ENCODE peak calls at places on chromosomes 6 and 20, in ten cellular contexts. G, Q, H, Y, V, K, R, W, Z and X are unnamed samples.

GRCh38 chr20:11366660-11367059 is 551.0 kb upstream of the BTBD3 start:
- DNase-seq in R (no peak), W (no peak), H (no peak), V (no peak), G (no peak), Y (no peak), Z (no peak), K (peak), Q (peak), X (peak)

GRCh38 chr6:21831531-21832291 is 238.2 kb downstream of the SOX4 start:
- DNase-seq in K (peak), R (no peak), Z (peak), H (no peak), V (no peak), Q (peak), W (no peak), Y (no peak), G (no peak), X (peak)

GRCh38 chr6:8415305-8415704 is 20.0 kb downstream of the SLC35B3 start:
- DNase-seq in R (no peak), Z (no peak), W (no peak), G (no peak), K (no peak), V (no peak), H (no peak), Y (no peak), Q (no peak), X (no peak)

GRCh38 chr6:68343901-68344300 is 291.2 kb upstream of the ADGRB3 start:
- DNase-seq in K (peak), W (no peak), R (peak), Q (peak), H (no peak), Y (no peak), G (no peak), Z (peak), V (no peak), X (no peak)

GRCh38 chr20:21096321-21097043 is 9.7 kb downstream of the LINC00237 start:
- DNase-seq in H (no peak), Y (no peak), Z (peak), K (no peak), W (no peak), V (no peak), R (no peak), Q (peak), G (no peak), X (peak)

GRCh38 chr6:157172088-157172768 is 151.1 kb downstream of the TMEM242 start:
- DNase-seq in Y (no peak), H (no peak), Q (no peak), W (no peak), K (no peak), R (no peak), Z (peak), G (no peak), V (no peak), X (no peak)

GRCh38 chr20:22339091-22339881 is 245.1 kb downstream of the FOXA2 start:
- DNase-seq in Q (peak), K (peak), R (peak), V (no peak), G (no peak), Z (peak), Y (no peak), W (peak), H (no peak), X (peak)

GRCh38 chr20:23156170-23156841 is 70.2 kb upstream of the CD93 start:
- DNase-seq in Y (no peak), V (peak), K (peak), R (peak), G (peak), W (no peak), H (no peak), Q (peak), Z (peak), X (peak)

GRCh38 chr6:99030915-99031314 is 83.2 kb upstream of the FBXL4 start:
- DNase-seq in R (no peak), V (no peak), W (no peak), Q (no peak), H (no peak), Z (no peak), K (no peak), Y (no peak), G (no peak), X (no peak)

GRCh38 chr20:46415773-46416172 is 9.4 kb upstream of the ELMO2 start:
- DNase-seq in W (no peak), H (no peak), Q (no peak), R (no peak), G (no peak), Y (no peak), K (no peak), V (no peak), Z (no peak), X (no peak)

GRCh38 chr6:87661016-87661415 is 41.0 kb downstream of the AKIRIN2 start:
- DNase-seq in V (no peak), H (no peak), G (no peak), K (peak), Y (no peak), W (no peak), R (no peak), Z (peak), Q (peak), X (peak)

GRCh38 chr6:28161410-28162079 is 19.9 kb downstream of the ZKSCAN8 start:
- DNase-seq in W (peak), V (peak), H (peak), Y (peak), Z (peak), R (peak), Q (peak), K (peak), G (peak), X (peak)

GRCh38 chr20:43786885-43787284 is 60.1 kb upstream of the GTSF1L start:
- DNase-seq in V (no peak), Y (no peak), Q (no peak), H (no peak), R (no peak), Z (no peak), G (no peak), K (no peak), W (no peak), X (no peak)

GRCh38 chr6:141349710-141350109 is 783.0 kb upstream of the GJE1 start:
- DNase-seq in V (no peak), K (no peak), G (no peak), Y (no peak), R (no peak), Q (no peak), W (no peak), H (no peak), Z (no peak), X (no peak)

GRCh38 chr6:683742-684440 is 9.0 kb downstream of the EXOC2 start:
- DNase-seq in Y (no peak), K (peak), Z (peak), R (no peak), H (no peak), V (no peak), G (peak), W (no peak), Q (peak), X (peak)

GRCh38 chr6:113488812-113489685 is 368.1 kb upstream of the MARCKS start:
- DNase-seq in Z (peak), H (no peak), V (no peak), W (no peak), Y (no peak), R (no peak), Q (peak), K (no peak), G (no peak), X (peak)

GRCh38 chr20:768426-768978 is at the start of gene SLC52A3:
- DNase-seq in R (peak), V (peak), H (no peak), W (peak), K (no peak), Z (no peak), Q (no peak), Y (peak), G (peak), X (no peak)

GRCh38 chr20:48682529-48683385 is 145.0 kb downstream of the PREX1 start:
- DNase-seq in R (no peak), W (peak), K (peak), G (peak), Q (peak), Z (peak), V (peak), H (peak), Y (peak), X (peak)

GRCh38 chr6:46606318-46606717 is 46.3 kb downstream of the CYP39A1 start:
- DNase-seq in G (no peak), V (no peak), K (no peak), W (no peak), H (no peak), Z (no peak), Q (peak), R (no peak), Y (no peak), X (no peak)

GRCh38 chr6:73032586-73032985 is 192.7 kb downstream of the KHDC1L start:
- DNase-seq in K (peak), G (no peak), Y (no peak), Z (peak), Q (no peak), W (no peak), V (no peak), R (peak), H (no peak), X (peak)

GRCh38 chr6:11258260-11259237 is 26.1 kb upstream of the NEDD9 start:
- DNase-seq in Z (no peak), W (no peak), Y (no peak), H (no peak), K (peak), Q (peak), R (no peak), G (peak), V (no peak), X (peak)

GRCh38 chr6:11264100-11264499 is 31.6 kb upstream of the NEDD9 start:
- DNase-seq in K (no peak), R (no peak), H (no peak), V (no peak), Z (no peak), W (no peak), Y (no peak), G (no peak), Q (no peak), X (no peak)

GRCh38 chr6:11263185-11263817 is 30.8 kb upstream of the NEDD9 start:
- DNase-seq in R (peak), Y (peak), K (peak), H (peak), V (peak), W (peak), G (peak), Z (peak), Q (peak), X (peak)

GRCh38 chr6:11260249-11261038 is 28.0 kb upstream of the NEDD9 start:
- DNase-seq in K (no peak), Q (no peak), Y (no peak), Z (no peak), R (no peak), W (no peak), G (no peak), V (no peak), H (no peak), X (no peak)

GRCh38 chr6:11262231-11262630 is 29.8 kb upstream of the NEDD9 start:
- DNase-seq in H (no peak), Q (no peak), V (no peak), Z (peak), Y (peak), K (no peak), W (no peak), G (no peak), R (no peak), X (peak)
- TF ChIP-seq CTCF in H (no peak), Q (no peak), V (no peak), Z (no peak), Y (no peak), K (no peak), W (no peak), G (no peak), R (no peak), X (no peak)

GRCh38 chr6:44704240-44705150 is 317.0 kb downstream of the CDC5L start:
- DNase-seq in G (no peak), Q (no peak), Y (no peak), V (no peak), H (no peak), R (no peak), Z (no peak), K (no peak), W (no peak), X (no peak)
- H3K4me3 ChIP-seq in G (no peak), Q (no peak), Y (no peak), V (no peak), H (no peak), R (no peak), Z (no peak), K (no peak), W (no peak), X (no peak)

DNA sequence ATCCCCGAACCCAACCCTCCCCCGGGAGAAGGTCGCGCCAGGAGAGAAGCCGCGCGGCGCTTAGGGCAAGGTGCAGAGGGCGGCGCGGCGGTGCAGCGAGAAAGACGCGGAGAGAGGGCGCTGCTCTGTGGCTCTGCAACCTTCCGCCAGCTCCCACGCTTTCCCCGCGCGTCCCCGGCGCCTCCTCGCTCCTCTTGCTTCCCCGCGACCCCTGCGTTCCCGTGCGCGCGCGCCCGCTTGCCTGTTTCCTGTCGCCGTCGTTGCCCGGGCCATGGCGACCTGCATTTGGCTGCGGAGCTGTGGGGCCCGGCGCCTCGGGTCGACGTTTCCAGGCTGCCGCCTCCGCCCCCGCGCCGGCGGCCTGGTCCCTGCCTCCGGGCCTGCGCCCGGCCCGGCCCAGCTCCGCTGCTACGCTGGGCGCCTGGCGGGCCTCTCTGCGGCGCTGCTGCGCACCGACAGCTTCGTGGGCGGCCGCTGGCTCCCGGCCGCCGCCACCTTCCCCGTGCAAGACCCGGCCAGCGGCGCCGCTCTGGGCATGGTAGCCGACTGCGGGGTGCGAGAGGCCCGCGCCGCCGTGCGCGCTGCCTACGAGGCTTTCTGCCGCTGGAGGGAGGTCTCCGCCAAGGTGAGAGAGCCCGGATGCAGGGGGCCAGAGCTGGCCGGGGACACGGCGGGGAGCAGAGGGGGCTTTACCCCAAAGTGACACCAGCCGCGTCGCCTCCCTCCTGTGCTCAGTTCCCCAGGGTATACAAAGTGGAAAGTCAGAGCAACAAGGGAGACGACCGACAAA is at the start of gene ALDH5A1:
- DNase-seq in W (peak), R (peak), Z (peak), G (peak), H (peak), Q (peak), V (peak), Y (peak), K (peak), X (peak)
- TF ChIP-seq CTCF in W (peak), R (peak), Z (no peak), G (peak), H (peak), Q (peak), V (peak), Y (no peak), K (no peak), X (peak)

DNA sequence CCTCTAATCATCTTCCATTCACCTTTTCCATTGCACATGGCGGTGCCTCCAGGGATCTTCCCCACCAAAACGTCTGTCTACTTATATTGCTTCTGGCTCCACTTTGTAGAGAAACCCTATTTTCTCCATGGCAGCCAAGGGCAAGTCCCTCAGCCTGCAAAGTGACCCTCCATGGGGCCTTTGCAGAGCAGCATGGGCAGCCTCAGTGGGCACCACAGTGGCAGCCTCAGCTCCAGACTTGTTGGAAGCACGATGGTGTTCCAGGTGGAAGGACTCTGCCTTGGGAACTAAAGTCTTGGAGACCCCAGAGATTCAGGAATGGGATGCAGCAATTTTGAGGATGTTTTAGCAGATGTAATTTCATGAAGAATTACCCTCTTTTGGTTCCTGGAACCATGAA is 18.5 kb upstream of the CCR6 start:
- DNase-seq in R (no peak), Z (no peak), H (no peak), Q (no peak), W (no peak), G (no peak), K (no peak), Y (no peak), V (no peak), X (no peak)
- H3K4me3 ChIP-seq in R (no peak), Z (no peak), H (no peak), Q (no peak), W (no peak), G (no peak), K (no peak), Y (no peak), V (no peak), X (no peak)

GRCh38 chr20:41357424-41358163 is 9.0 kb downstream of the EMILIN3 start:
- DNase-seq in Z (no peak), W (no peak), R (no peak), G (no peak), H (no peak), Q (no peak), K (no peak), Y (no peak), V (no peak), X (no peak)
- TF ChIP-seq CTCF in Z (no peak), W (no peak), R (no peak), G (no peak), H (no peak), Q (no peak), K (no peak), Y (no peak), V (no peak), X (no peak)

DNA sequence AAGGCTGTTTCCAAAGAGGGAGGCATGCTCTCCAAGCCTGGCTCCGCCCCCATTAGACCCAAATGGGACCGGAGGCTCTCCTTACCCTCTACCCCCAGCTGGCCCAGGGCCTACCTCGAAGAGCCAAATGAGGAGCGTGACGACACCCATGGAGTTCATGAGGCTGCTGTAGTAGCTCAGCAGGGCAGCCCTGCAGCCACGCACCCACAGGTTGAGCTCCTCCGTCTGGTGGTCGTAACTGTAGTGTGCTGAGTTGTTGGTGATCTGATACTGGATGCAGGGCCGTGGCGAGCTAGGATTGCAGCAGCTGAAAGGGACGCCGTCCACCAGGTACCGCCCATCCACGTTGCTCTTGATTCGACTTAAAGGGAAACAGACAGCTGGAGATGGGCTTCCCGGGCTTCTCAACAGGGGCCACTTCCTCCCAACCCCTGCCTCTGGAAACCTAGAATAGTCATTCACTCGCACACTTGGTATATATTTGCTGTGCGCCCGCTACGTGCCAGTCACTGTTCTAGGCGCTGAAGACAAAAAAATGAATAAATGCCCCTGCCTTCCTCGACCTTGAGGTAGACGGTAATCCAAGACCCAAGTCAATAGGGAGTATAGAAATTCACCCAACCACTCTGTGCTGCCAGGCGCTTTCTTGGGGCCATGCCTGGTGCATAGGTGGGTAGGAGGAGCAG is 18.0 kb downstream of the PRPH2 start:
- DNase-seq in Q (peak), R (no peak), K (no peak), H (peak), Y (no peak), G (no peak), V (no peak), W (no peak), Z (no peak), X (no peak)
- H3K4me3 ChIP-seq in Q (peak), R (no peak), K (peak), H (peak), Y (no peak), G (no peak), V (no peak), W (no peak), Z (peak), X (peak)

DNA sequence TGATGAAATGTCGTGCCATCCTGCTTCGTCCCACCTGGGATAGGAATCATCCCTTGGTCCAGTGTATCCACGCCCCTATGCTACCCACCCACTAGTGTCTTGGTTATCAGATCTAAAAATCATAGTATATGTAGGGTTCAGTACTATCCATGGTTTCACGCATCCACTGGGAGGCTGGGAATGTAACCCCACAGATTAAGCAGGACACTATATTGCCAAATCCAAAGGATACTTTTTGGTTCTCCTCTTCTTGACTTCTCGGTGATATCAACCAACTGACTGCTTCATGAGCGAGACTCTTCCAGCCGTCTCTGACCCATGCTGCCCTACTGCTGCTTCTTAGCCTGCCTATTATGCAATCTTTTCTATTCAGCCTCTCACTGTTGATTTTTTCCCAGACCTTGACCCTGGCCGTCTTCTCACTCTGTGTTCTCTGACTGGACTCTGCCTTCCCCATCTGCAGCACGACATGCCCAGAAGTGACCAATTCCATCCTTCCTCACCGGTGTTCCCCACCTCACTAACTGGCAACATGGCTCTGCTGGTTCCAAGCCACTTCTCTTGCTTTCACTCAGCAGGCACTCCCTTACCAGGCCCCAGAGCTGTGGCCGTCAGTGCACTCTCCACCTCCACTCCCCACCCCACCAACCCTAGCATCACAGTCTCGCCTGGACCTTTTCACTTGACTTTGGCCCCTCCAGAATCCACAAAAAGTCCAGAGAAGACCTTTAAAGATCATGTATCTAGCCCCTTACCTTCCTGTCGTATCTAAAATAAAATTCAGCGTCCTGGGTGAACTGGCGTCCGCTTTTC is 34.5 kb downstream of the GFRA4 start:
- DNase-seq in V (no peak), Y (no peak), G (no peak), W (no peak), Q (no peak), H (no peak), Z (no peak), R (no peak), K (no peak), X (no peak)
- TF ChIP-seq CTCF in V (no peak), Y (no peak), G (no peak), W (no peak), Q (no peak), H (no peak), Z (no peak), R (no peak), K (no peak), X (no peak)